ENCODE peak calls at places on chromosomes 7 and 10, in six cellular contexts. One of them, this sample, is unnamed.

GRCh38 chr7:11760372-11760771 is 71.6 kb downstream of the THSD7A start:
- DNase-seq in fibroblast of mammary gland: peak
- DNase-seq in fibroblast of lung: peak
- DNase-seq in breast epithelium: no peak
- DNase-seq in transverse colon: no peak
- DNase-seq in BJ: no peak
- DNase-seq in this sample: no peak

GRCh38 chr7:128705891-128706333 is 33.2 kb upstream of the CALU start:
- DNase-seq in fibroblast of mammary gland: peak
- DNase-seq in fibroblast of lung: no peak
- DNase-seq in breast epithelium: no peak
- DNase-seq in transverse colon: no peak
- DNase-seq in BJ: peak
- DNase-seq in this sample: no peak

GRCh38 chr7:54697659-54698186 is 61.3 kb downstream of the SEC61G start:
- DNase-seq in fibroblast of mammary gland: no peak
- DNase-seq in fibroblast of lung: no peak
- DNase-seq in breast epithelium: no peak
- DNase-seq in transverse colon: no peak
- DNase-seq in BJ: no peak
- DNase-seq in this sample: no peak

GRCh38 chr7:50426280-50427045 is 23.7 kb downstream of the FIGNL1 start:
- DNase-seq in fibroblast of mammary gland: no peak
- DNase-seq in fibroblast of lung: no peak
- DNase-seq in breast epithelium: no peak
- DNase-seq in transverse colon: no peak
- DNase-seq in BJ: no peak
- DNase-seq in this sample: no peak

GRCh38 chr7:51165337-51165736 is 151.3 kb downstream of the COBL start:
- DNase-seq in fibroblast of mammary gland: no peak
- DNase-seq in fibroblast of lung: no peak
- DNase-seq in breast epithelium: no peak
- DNase-seq in transverse colon: no peak
- DNase-seq in BJ: no peak
- DNase-seq in this sample: no peak

GRCh38 chr10:12981570-12981969 is 19.9 kb downstream of the CCDC3 start:
- DNase-seq in fibroblast of mammary gland: peak
- DNase-seq in fibroblast of lung: peak
- DNase-seq in breast epithelium: no peak
- DNase-seq in transverse colon: no peak
- DNase-seq in BJ: no peak
- DNase-seq in this sample: no peak

GRCh38 chr7:10300557-10300956 is 673.1 kb upstream of the PHF14 start:
- DNase-seq in fibroblast of mammary gland: no peak
- DNase-seq in fibroblast of lung: peak
- DNase-seq in breast epithelium: no peak
- DNase-seq in transverse colon: no peak
- DNase-seq in BJ: no peak
- DNase-seq in this sample: no peak

GRCh38 chr10:28367865-28368541 is 65.1 kb upstream of the MPP7 start:
- DNase-seq in fibroblast of mammary gland: peak
- DNase-seq in fibroblast of lung: no peak
- DNase-seq in breast epithelium: no peak
- DNase-seq in transverse colon: peak
- DNase-seq in BJ: no peak
- DNase-seq in this sample: no peak

GRCh38 chr10:32687116-32687515 is 241.2 kb downstream of the CCDC7 start:
- DNase-seq in fibroblast of mammary gland: no peak
- DNase-seq in fibroblast of lung: no peak
- DNase-seq in breast epithelium: no peak
- DNase-seq in transverse colon: no peak
- DNase-seq in BJ: no peak
- DNase-seq in this sample: no peak

GRCh38 chr10:77873558-77874380 is 52.8 kb downstream of the DLG5 start:
- DNase-seq in fibroblast of mammary gland: peak
- DNase-seq in fibroblast of lung: peak
- DNase-seq in breast epithelium: peak
- DNase-seq in transverse colon: peak
- DNase-seq in BJ: peak
- DNase-seq in this sample: peak

GRCh38 chr7:145269418-145270161 is 433.7 kb upstream of the TPK1 start:
- DNase-seq in fibroblast of mammary gland: no peak
- DNase-seq in fibroblast of lung: no peak
- DNase-seq in breast epithelium: no peak
- DNase-seq in transverse colon: no peak
- DNase-seq in BJ: no peak
- DNase-seq in this sample: no peak

GRCh38 chr7:7505936-7506335 is 29.7 kb downstream of the COL28A1 start:
- DNase-seq in fibroblast of mammary gland: peak
- DNase-seq in fibroblast of lung: no peak
- DNase-seq in breast epithelium: no peak
- DNase-seq in transverse colon: no peak
- DNase-seq in BJ: no peak
- DNase-seq in this sample: no peak

GRCh38 chr7:43891069-43891955 is 15.1 kb downstream of the URGCP start:
- DNase-seq in fibroblast of mammary gland: no peak
- DNase-seq in fibroblast of lung: no peak
- DNase-seq in breast epithelium: no peak
- DNase-seq in transverse colon: no peak
- DNase-seq in BJ: no peak
- DNase-seq in this sample: no peak

GRCh38 chr7:12861070-12861469 is 173.6 kb downstream of the ARL4A start:
- DNase-seq in fibroblast of mammary gland: no peak
- DNase-seq in fibroblast of lung: peak
- DNase-seq in breast epithelium: no peak
- DNase-seq in transverse colon: no peak
- DNase-seq in BJ: no peak
- DNase-seq in this sample: no peak

GRCh38 chr10:58382489-58382995 is 2.7 kb upstream of the TFAM start:
- DNase-seq in fibroblast of mammary gland: no peak
- DNase-seq in fibroblast of lung: no peak
- DNase-seq in breast epithelium: no peak
- DNase-seq in transverse colon: no peak
- DNase-seq in BJ: no peak
- DNase-seq in this sample: no peak

GRCh38 chr10:58384536-58384998 is 643 bp upstream of the TFAM start:
- DNase-seq in fibroblast of mammary gland: no peak
- DNase-seq in fibroblast of lung: no peak
- DNase-seq in breast epithelium: no peak
- DNase-seq in transverse colon: no peak
- DNase-seq in BJ: no peak
- DNase-seq in this sample: no peak

GRCh38 chr10:58385784-58386112 is 538 bp downstream of the TFAM start:
- DNase-seq in fibroblast of mammary gland: peak
- DNase-seq in fibroblast of lung: peak
- DNase-seq in breast epithelium: no peak
- DNase-seq in transverse colon: peak
- DNase-seq in BJ: no peak
- DNase-seq in this sample: no peak

GRCh38 chr10:58384095-58384494 is 1.1 kb upstream of the TFAM start:
- DNase-seq in fibroblast of mammary gland: no peak
- DNase-seq in fibroblast of lung: no peak
- DNase-seq in breast epithelium: no peak
- DNase-seq in transverse colon: no peak
- DNase-seq in BJ: no peak
- DNase-seq in this sample: no peak

DNA sequence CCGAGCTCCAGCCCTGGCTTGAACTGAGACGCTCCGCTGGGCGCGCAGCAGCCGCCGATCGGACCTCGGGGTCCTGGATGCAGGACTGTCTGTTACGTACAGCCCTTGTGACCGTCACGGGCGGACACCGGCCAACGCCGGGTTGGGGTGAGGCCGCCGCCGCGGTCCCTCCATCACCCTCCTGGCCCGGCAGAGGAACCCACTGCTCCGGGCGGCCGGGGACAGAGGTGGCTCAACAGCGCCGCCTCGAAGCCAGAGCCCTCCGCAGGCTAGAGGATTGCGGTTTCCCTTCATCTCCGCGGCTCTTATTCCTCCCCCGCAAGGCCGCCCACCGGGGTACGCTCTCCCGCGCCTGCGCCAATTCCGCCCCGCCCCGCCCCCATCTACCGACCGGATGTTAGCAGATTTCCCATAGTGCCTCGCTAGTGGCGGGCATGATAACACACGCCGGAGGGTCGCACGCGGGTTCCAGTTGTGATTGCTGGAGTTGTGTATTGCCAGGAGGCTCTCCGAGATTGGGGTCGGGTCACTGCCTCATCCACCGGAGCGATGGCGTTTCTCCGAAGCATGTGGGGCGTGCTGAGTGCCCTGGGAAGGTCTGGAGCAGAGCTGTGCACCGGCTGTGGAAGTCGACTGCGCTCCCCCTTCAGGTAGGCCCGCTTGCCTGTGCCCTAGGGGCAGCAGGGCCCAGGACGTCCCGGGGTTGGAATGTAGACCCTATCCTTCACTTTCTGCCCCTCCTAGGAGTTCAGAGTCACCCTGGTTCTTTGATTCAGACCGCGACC is at the start of gene TFAM:
- DNase-seq in fibroblast of mammary gland: peak
- DNase-seq in fibroblast of lung: peak
- DNase-seq in breast epithelium: peak
- DNase-seq in transverse colon: peak
- DNase-seq in BJ: peak
- DNase-seq in this sample: peak
- TF ChIP-seq CTCF in fibroblast of mammary gland: peak
- TF ChIP-seq CTCF in fibroblast of lung: peak
- TF ChIP-seq CTCF in breast epithelium: no peak
- TF ChIP-seq CTCF in transverse colon: peak
- TF ChIP-seq CTCF in BJ: peak
- TF ChIP-seq CTCF in this sample: peak

GRCh38 chr10:103668351-103669242 is 175.1 kb downstream of the NEURL1 start:
- DNase-seq in fibroblast of mammary gland: peak
- DNase-seq in fibroblast of lung: peak
- DNase-seq in breast epithelium: no peak
- DNase-seq in transverse colon: peak
- DNase-seq in BJ: peak
- DNase-seq in this sample: no peak
- H3K4me3 ChIP-seq in fibroblast of mammary gland: peak
- H3K4me3 ChIP-seq in fibroblast of lung: peak
- H3K4me3 ChIP-seq in breast epithelium: peak
- H3K4me3 ChIP-seq in transverse colon: peak
- H3K4me3 ChIP-seq in BJ: peak
- H3K4me3 ChIP-seq in this sample: no peak

DNA sequence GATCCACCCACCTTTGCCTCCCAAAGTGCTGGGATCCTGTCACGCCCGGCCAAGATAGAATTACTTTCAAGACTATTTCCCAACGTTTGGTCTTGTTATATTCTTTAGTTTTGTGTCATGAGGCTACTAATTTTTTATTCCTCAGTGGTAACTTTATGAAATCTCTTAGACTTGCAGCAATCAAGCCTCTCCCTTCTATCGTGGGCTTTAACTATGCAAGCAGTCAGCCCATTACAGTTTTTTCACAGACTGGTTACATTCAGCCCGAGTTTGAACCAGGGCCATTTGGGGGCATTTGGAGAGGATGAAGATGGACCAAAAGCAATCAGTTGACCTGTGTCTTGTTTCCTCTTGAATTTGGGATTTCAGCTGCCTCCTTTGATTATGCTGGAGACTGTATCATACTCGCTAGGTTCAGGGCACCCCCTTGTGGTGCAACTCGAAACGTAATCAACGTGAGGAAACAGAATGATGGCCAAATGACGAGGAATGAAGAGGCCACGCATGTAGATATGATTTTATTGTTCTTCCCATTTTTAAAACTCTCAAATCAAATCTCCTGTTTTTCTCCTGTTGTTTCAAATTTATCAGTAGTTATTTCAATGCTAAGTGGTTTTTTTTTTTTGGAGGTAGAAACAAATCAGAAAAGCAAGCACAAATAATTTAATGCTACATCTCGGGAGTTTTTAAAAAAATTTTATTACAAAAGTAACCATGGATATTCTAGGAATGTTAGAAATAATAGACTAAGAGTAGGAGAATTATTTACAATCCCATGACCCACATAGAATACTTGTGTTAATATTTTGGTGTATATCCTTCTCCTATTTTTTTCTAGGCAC is 151.6 kb downstream of the KIAA1217 start:
- DNase-seq in fibroblast of mammary gland: peak
- DNase-seq in fibroblast of lung: peak
- DNase-seq in breast epithelium: peak
- DNase-seq in transverse colon: peak
- DNase-seq in BJ: no peak
- DNase-seq in this sample: no peak
- TF ChIP-seq CTCF in fibroblast of mammary gland: peak
- TF ChIP-seq CTCF in fibroblast of lung: peak
- TF ChIP-seq CTCF in breast epithelium: peak
- TF ChIP-seq CTCF in transverse colon: peak
- TF ChIP-seq CTCF in BJ: peak
- TF ChIP-seq CTCF in this sample: peak

DNA sequence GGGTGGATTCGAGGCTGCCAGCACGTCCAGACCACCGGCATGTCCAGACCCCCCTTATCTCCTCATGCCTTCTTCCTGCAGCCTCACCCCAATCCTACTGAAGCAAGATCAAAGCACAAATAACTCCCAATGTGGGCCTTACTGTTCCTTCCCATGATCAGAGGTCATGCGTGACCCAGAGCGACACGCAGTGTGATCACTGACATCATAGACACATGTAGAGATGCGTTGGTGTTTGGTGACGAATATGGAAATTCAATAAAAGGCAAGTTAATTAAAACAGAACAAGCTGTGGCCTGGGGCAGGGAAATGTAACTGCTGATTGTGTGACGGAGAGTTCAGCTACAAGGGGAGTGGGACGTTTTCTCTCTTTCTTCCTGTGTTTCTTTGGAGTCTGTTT is 34.8 kb upstream of the CARD11 start:
- DNase-seq in fibroblast of mammary gland: no peak
- DNase-seq in fibroblast of lung: no peak
- DNase-seq in breast epithelium: no peak
- DNase-seq in transverse colon: no peak
- DNase-seq in BJ: no peak
- DNase-seq in this sample: no peak
- H3K4me3 ChIP-seq in fibroblast of mammary gland: no peak
- H3K4me3 ChIP-seq in fibroblast of lung: no peak
- H3K4me3 ChIP-seq in breast epithelium: no peak
- H3K4me3 ChIP-seq in transverse colon: no peak
- H3K4me3 ChIP-seq in BJ: no peak
- H3K4me3 ChIP-seq in this sample: no peak

DNA sequence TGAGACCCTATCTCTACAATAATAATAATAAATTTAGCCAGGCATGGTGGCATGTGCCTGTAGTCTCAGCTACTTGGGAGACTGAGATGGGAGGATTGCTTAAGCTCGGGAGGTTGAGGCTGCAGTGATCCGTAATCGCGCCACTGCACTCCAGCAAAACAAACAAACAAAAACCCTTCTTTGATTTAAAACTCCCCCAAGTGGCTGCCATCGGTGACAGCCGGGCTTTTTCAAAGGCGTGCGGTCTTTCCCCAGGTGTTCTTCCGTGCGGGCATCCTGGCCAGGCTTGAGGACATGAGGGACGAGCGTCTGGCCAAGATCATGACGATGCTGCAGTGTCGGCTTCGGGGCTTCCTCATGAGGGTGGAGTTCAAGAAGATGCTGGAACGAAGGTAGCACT is 1.9 kb upstream of the MYH16 start:
- DNase-seq in fibroblast of mammary gland: no peak
- DNase-seq in fibroblast of lung: no peak
- DNase-seq in breast epithelium: no peak
- DNase-seq in transverse colon: no peak
- DNase-seq in BJ: no peak
- DNase-seq in this sample: no peak
- TF ChIP-seq CTCF in fibroblast of mammary gland: no peak
- TF ChIP-seq CTCF in fibroblast of lung: no peak
- TF ChIP-seq CTCF in breast epithelium: no peak
- TF ChIP-seq CTCF in transverse colon: no peak
- TF ChIP-seq CTCF in BJ: no peak
- TF ChIP-seq CTCF in this sample: no peak

This sample was measured in AG04449.